ENCODE peak calls at places on chromosomes 4 and X, in seven cellular contexts. V is ovary, A is HCT116, W is WERI-Rb-1, S is brain microvascular endothelial cell, F is colonic mucosa, E is sigmoid colon. G is an unnamed sample.

GRCh38 chr4:19999775-20000414 is 251.8 kb upstream of the SLIT2 start:
- DNase-seq in W (no peak), V (no peak), F (no peak), E (no peak), S (no peak), A (no peak), G (no peak)

GRCh38 chr4:566508-567295 is 9.4 kb downstream of the TMEM271 start:
- DNase-seq in W (no peak), A (no peak), V (no peak), E (no peak), F (no peak), S (no peak), G (peak; percentile 12)

GRCh38 chr4:176883681-176884418 is 91.1 kb upstream of the VEGFC start:
- DNase-seq in V (no peak), F (no peak), E (no peak), S (peak; percentile 69), A (no peak), W (no peak), G (peak; percentile 4)

GRCh38 chr4:54543088-54543795 is 114.5 kb upstream of the KIT start:
- DNase-seq in S (peak; percentile 88), F (no peak), W (no peak), A (no peak), E (no peak), V (no peak), G (no peak)

GRCh38 chr4:109559983-109560686 is at the start of gene MCUB:
- DNase-seq in V (peak; percentile 86), A (peak; percentile 73), E (peak; percentile 93), F (peak; percentile 90), S (peak; percentile 83), W (peak; percentile 91), G (peak; percentile 89)

GRCh38 chr4:156931267-156931666 is 40.3 kb downstream of the PDGFC start:
- DNase-seq in V (no peak), W (no peak), F (no peak), S (peak; percentile 76), E (no peak), A (peak; percentile 95), G (peak; percentile 53)

GRCh38 chr4:23717528-23718248 is 172.2 kb downstream of the PPARGC1A start:
- DNase-seq in A (no peak), E (no peak), S (peak; percentile 15), V (no peak), W (peak; percentile 39), F (no peak), G (peak; percentile 36)

GRCh38 chr4:11469900-11470708 is 41.4 kb upstream of the HS3ST1 start:
- DNase-seq in V (no peak), E (no peak), W (no peak), F (no peak), A (no peak), S (no peak), G (no peak)

GRCh38 chrX:15418041-15418706 is 34.0 kb upstream of the VEGFD start:
- DNase-seq in F (no peak), W (no peak), E (no peak), A (no peak), V (no peak), S (no peak), G (no peak)

GRCh38 chr4:129342820-129343219 is 246.9 kb downstream of the C4orf33 start:
- DNase-seq in V (no peak), E (no peak), S (peak; percentile 35), W (no peak), A (no peak), F (no peak), G (peak; percentile 76)

GRCh38 chrX:129566081-129566480 is 26.0 kb downstream of the OCRL start:
- DNase-seq in A (no peak), V (no peak), S (no peak), E (no peak), F (no peak), W (no peak), G (no peak)

GRCh38 chrX:47063179-47063578 is 15.1 kb upstream of the RGN start:
- DNase-seq in W (no peak), E (no peak), F (no peak), S (no peak), V (no peak), A (no peak), G (no peak)

GRCh38 chr4:119835511-119835910 is 206.9 kb upstream of the PDE5A start:
- DNase-seq in W (no peak), A (no peak), V (no peak), S (no peak), E (no peak), F (no peak), G (no peak)

GRCh38 chrX:41984628-41985027 is 61.3 kb upstream of the CASK start:
- DNase-seq in V (no peak), E (no peak), W (no peak), A (peak; percentile 41), S (no peak), F (peak; percentile 53), G (peak; percentile 56)

GRCh38 chrX:96684339-96685204 is at the start of gene DIAPH2:
- DNase-seq in A (peak; percentile 61), V (peak; percentile 73), E (peak; percentile 85), W (peak; percentile 70), S (peak; percentile 78), F (peak; percentile 86), G (peak; percentile 42)

GRCh38 chr4:153217440-153217839 is 13.2 kb downstream of the TRIM2 start:
- DNase-seq in A (no peak), V (no peak), W (no peak), S (no peak), F (no peak), E (no peak), G (no peak)

GRCh38 chr4:158163941-158164665 is 8.7 kb downstream of the GASK1B start:
- DNase-seq in V (no peak), E (no peak), A (no peak), W (no peak), S (no peak), F (no peak), G (no peak)

GRCh38 chr4:127249066-127249766 is 383.5 kb upstream of the INTU start:
- DNase-seq in F (no peak), A (no peak), W (no peak), S (peak; percentile 35), E (no peak), V (no peak), G (no peak)

DNA sequence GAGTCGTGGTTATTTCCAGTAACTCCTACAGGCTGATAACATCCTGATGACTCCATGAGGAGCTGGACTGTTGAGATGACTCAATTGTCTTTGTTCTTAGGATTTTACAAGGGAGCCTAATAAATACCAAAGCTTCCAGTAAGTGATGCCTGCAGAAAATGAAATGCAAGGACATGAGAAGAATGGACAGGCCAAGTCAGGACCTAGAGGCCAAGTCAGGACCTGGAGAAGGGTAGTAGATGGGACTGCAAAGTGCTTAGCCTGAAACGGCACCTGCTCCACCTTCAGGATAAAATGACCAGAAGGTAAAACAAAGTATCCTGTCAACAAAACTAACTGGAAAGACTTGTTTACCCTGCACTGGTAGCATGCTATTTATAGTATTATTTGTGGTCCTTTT is 6.4 kb upstream of the SLC10A6 start:
- DNase-seq in E (no peak), F (no peak), W (no peak), V (no peak), A (peak; percentile 18), S (peak; percentile 44), G (peak; percentile 60)
- TF ChIP-seq CTCF in E (no peak), F (no peak), W (no peak), V (no peak), A (no peak), S (no peak), G (no peak)

GRCh38 chrX:44876767-44877166 is 3.8 kb downstream of the KDM6A start:
- DNase-seq in V (no peak), S (no peak), A (no peak), E (no peak), W (no peak), F (no peak), G (no peak)

GRCh38 chrX:44876076-44876475 is 3.1 kb downstream of the KDM6A start:
- DNase-seq in A (no peak), E (no peak), F (no peak), S (no peak), W (no peak), V (no peak), G (no peak)

GRCh38 chrX:44873415-44874270 is 655 bp downstream of the KDM6A start:
- DNase-seq in V (peak; percentile 69), E (peak; percentile 81), A (no peak), W (peak; percentile 60), F (peak; percentile 62), S (peak; percentile 51), G (no peak)

GRCh38 chrX:44874481-44875184 is 1.6 kb downstream of the KDM6A start:
- DNase-seq in A (no peak), E (no peak), S (no peak), F (peak; percentile 66), W (peak; percentile 25), V (peak; percentile 42), G (peak; percentile 46)

DNA sequence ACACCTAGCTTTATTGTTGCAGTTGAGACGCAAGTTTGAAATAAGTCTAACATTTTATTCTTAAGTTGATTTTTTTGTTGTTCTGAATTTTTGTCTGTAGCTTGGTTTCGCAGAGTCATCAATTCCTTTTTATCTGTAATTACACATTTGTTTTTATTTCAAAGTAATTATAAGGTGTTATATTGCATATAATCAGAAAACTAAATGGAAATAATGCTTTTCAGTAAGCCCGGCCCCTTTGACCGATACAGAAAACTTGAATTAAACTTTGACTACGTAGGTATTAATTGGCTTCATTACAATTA is 2.1 kb downstream of the KDM6A start:
- DNase-seq in F (no peak), E (no peak), A (no peak), W (no peak), V (no peak), S (no peak), G (no peak)
- H3K27ac ChIP-seq in F (peak overlapping the region; percentile 99), E (peak overlapping the region; percentile 97), A (no peak overlapping the region), W (peak overlapping the region; percentile 40), V (peak overlapping the region; percentile 99), S (no peak overlapping the region), G (no peak overlapping the region)

GRCh38 chr4:71938776-71939175 is 93.0 kb upstream of the NPFFR2 start:
- DNase-seq in A (no peak), S (no peak), F (no peak), W (no peak), E (no peak), V (no peak), G (no peak)

GRCh38 chr4:71945791-71946190 is 86.0 kb upstream of the NPFFR2 start:
- DNase-seq in W (no peak), F (no peak), S (no peak), V (no peak), A (no peak), E (no peak), G (no peak)

GRCh38 chr4:71944956-71945355 is 86.8 kb upstream of the NPFFR2 start:
- DNase-seq in E (no peak), S (peak; percentile 2), W (no peak), V (no peak), A (no peak), F (no peak), G (no peak)

GRCh38 chr4:71941001-71941400 is 90.8 kb upstream of the NPFFR2 start:
- DNase-seq in F (peak; percentile 19), A (peak; percentile 1), W (peak; percentile 38), S (peak; percentile 7), E (no peak), V (no peak), G (peak; percentile 1)
- TF ChIP-seq CTCF in F (no peak), A (no peak), W (peak; percentile 33), S (peak; percentile 62), E (no peak), V (no peak), G (no peak)

GRCh38 chr4:15649914-15650545 is 5.1 kb downstream of the FBXL5 start:
- DNase-seq in S (peak; percentile 52), E (no peak), F (peak; percentile 52), V (no peak), W (peak; percentile 64), A (peak; percentile 45), G (peak; percentile 28)
- H3K27ac ChIP-seq in S (no peak overlapping the region), E (peak overlapping the region; percentile 52), F (no peak overlapping the region), V (no peak overlapping the region), W (peak overlapping the region; percentile 7), A (no peak overlapping the region), G (no peak overlapping the region)

GRCh38 chr4:111798840-111799239 is 346.4 kb upstream of the FAM241A start:
- DNase-seq in W (peak; percentile 17), V (no peak), E (no peak), F (no peak), A (no peak), S (no peak), G (no peak)
- TF ChIP-seq CTCF in W (peak; percentile 51), V (no peak), E (no peak), F (no peak), A (peak; percentile 24), S (peak; percentile 16), G (no peak)